ENCODE peak calls at places on chromosome 17, in four cellular contexts. W is mucosa of descending colon, A is left lung, B is heart left ventricle. H is an unnamed sample.

GRCh38 chr17:13306310-13306962 is 288.6 kb upstream of the ELAC2 start:
- ATAC-seq in W (peak), A (peak), B (peak), H (peak)

GRCh38 chr17:48526986-48527741 is 3.6 kb downstream of the HOXB1 start:
- ATAC-seq in W (no peak), A (no peak), B (no peak), H (no peak)

GRCh38 chr17:81523139-81524062 is 4.8 kb upstream of the FSCN2 start:
- ATAC-seq in W (no peak), A (no peak), B (peak), H (no peak)

GRCh38 chr17:82444941-82445521 is 5.5 kb downstream of the CYBC1 start:
- ATAC-seq in W (no peak), A (no peak), B (no peak), H (no peak)

GRCh38 chr17:34485999-34486398 is 93.4 kb upstream of the TMEM132E start:
- ATAC-seq in W (no peak), A (peak), B (no peak), H (no peak)

GRCh38 chr17:83081561-83082201 is 2.3 kb downstream of the METRNL start:
- ATAC-seq in W (peak), A (no peak), B (no peak), H (no peak)

GRCh38 chr17:43212641-43213490 is 1.2 kb downstream of the TMEM106A start:
- ATAC-seq in W (peak), A (peak), B (no peak), H (peak)

GRCh38 chr17:1216209-1216937 is 36.6 kb upstream of the ABR start:
- ATAC-seq in W (no peak), A (no peak), B (no peak), H (peak)

GRCh38 chr17:49969134-49969759 is at the start of gene DLX4:
- ATAC-seq in W (no peak), A (peak), B (no peak), H (peak)

GRCh38 chr17:62032480-62032879 is 32.6 kb downstream of the MED13 start:
- ATAC-seq in W (no peak), A (no peak), B (peak), H (no peak)

GRCh38 chr17:65727832-65728231 is 166.4 kb upstream of the AXIN2 start:
- ATAC-seq in W (peak), A (no peak), B (no peak), H (no peak)